ENCODE peak calls at places on chromosomes 2 and 18, in six cellular contexts. M is effector memory CD4-positive, alpha-beta T cell; O is PC-9; G is ovary; Z is A549; Q is HepG2. R is an unnamed sample.

GRCh38 chr2:11343626-11344341 is 652 bp downstream of the ROCK2 start:
- DNase-seq in O (peak; percentile 41), G (peak; percentile 57), Z (peak; percentile 36), Q (peak; percentile 85), M (no peak), R (peak; percentile 52)

GRCh38 chr2:21452678-21453077 is 328.9 kb downstream of the TDRD15 start:
- DNase-seq in Z (no peak), O (no peak), G (no peak), M (no peak), Q (no peak), R (no peak)

GRCh38 chr2:73971722-73972121 is 13.0 kb upstream of the TET3 start:
- DNase-seq in O (no peak), Z (no peak), M (no peak), Q (no peak), G (no peak), R (no peak)

GRCh38 chr2:223196331-223196730 is 144.3 kb downstream of the KCNE4 start:
- DNase-seq in Q (no peak), G (no peak), M (no peak), Z (no peak), O (no peak), R (no peak)

GRCh38 chr18:70422061-70422965 is 133.5 kb downstream of the SOCS6 start:
- DNase-seq in Q (peak; percentile 35), O (peak; percentile 82), Z (peak; percentile 67), G (peak; percentile 19), M (no peak), R (peak; percentile 92)

GRCh38 chr2:10960606-10961489 is 49.1 kb downstream of the KCNF1 start:
- DNase-seq in Q (no peak), G (no peak), M (no peak), Z (no peak), O (no peak), R (no peak)

GRCh38 chr2:233179848-233180368 is 71.6 kb upstream of the ATG16L1 start:
- DNase-seq in O (no peak), Q (no peak), Z (no peak), M (no peak), G (no peak), R (no peak)

GRCh38 chr2:127659408-127660290 is 13.7 kb downstream of the GPR17 start:
- DNase-seq in Q (no peak), O (no peak), G (no peak), Z (no peak), M (no peak), R (no peak)

GRCh38 chr2:171811229-171811628 is 82.8 kb downstream of the SLC25A12 start:
- DNase-seq in G (no peak), O (no peak), Q (peak; percentile 26), Z (peak; percentile 10), M (no peak), R (no peak)

GRCh38 chr2:219627105-219628100 is at the start of gene SLC4A3:
- DNase-seq in Q (no peak), G (peak; percentile 69), M (no peak), Z (peak; percentile 53), O (peak; percentile 38), R (no peak)

GRCh38 chr2:58137221-58137620 is 90.6 kb downstream of the VRK2 start:
- DNase-seq in M (no peak), Q (no peak), Z (no peak), O (no peak), G (no peak), R (no peak)

GRCh38 chr2:33909945-33910344 is 310.8 kb upstream of the FAM98A start:
- DNase-seq in O (no peak), Q (peak; percentile 6), M (no peak), G (no peak), Z (no peak), R (no peak)

DNA sequence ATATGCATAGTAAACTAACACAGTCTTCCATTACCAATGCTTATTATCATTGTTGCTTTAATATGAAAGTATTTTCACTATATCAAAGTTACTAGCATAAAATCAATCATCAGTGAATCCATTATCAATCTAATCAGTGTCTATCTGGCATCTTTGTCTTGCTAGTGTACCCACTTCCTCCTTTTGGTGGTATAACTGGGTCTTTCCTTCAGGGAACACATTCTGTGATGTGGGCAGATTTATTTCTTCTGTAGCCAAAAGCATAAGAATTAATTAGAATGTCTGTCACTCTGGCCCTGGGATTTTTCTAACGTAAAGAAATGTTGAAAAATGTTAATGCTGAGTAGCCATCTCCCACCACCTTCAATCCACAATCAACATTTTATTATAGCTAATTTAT is 155.8 kb upstream of the VWC2L start:
- DNase-seq in Z (no peak), Q (no peak), G (no peak), M (no peak), O (no peak), R (no peak)
- H3K4me3 ChIP-seq in Z (no peak overlapping the region), Q (no peak overlapping the region), G (no peak overlapping the region), M (no peak overlapping the region), O (no peak overlapping the region), R (no peak overlapping the region)

DNA sequence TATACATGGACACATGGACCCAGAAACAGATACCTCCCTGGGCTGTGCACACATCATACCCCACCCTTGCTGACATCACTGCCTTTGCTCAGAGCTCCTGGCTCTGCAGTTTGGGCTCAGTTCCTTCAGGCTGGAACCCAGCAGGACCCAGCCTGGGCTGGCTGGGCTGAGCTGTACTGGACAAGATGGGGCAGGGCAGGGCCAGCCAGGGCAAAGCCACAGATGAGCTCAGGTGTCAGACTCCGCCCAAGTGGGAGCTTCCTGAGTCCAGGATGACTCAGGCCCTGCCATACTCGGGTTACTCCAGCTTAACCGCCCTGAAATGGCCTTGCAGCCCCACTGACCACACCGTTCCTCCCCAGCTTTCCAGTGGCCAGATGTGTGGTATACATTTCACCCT is 284.9 kb downstream of the OSR1 start:
- DNase-seq in O (peak; percentile 84), Z (peak; percentile 59), G (no peak), Q (peak; percentile 51), M (no peak), R (no peak)
- H3K27ac ChIP-seq in O (no peak overlapping the region), Z (peak overlapping the region; percentile 73), G (no peak overlapping the region), Q (no peak overlapping the region), M (no peak overlapping the region), R (no peak overlapping the region)

GRCh38 chr2:5690231-5690630 is 2.0 kb upstream of the SOX11 start:
- DNase-seq in G (no peak), Q (no peak), O (no peak), M (no peak), Z (no peak), R (no peak)
- H3K4me3 ChIP-seq in G (no peak overlapping the region), Q (no peak overlapping the region), O (no peak overlapping the region), M (no peak overlapping the region), Z (no peak overlapping the region), R (no peak overlapping the region)

DNA sequence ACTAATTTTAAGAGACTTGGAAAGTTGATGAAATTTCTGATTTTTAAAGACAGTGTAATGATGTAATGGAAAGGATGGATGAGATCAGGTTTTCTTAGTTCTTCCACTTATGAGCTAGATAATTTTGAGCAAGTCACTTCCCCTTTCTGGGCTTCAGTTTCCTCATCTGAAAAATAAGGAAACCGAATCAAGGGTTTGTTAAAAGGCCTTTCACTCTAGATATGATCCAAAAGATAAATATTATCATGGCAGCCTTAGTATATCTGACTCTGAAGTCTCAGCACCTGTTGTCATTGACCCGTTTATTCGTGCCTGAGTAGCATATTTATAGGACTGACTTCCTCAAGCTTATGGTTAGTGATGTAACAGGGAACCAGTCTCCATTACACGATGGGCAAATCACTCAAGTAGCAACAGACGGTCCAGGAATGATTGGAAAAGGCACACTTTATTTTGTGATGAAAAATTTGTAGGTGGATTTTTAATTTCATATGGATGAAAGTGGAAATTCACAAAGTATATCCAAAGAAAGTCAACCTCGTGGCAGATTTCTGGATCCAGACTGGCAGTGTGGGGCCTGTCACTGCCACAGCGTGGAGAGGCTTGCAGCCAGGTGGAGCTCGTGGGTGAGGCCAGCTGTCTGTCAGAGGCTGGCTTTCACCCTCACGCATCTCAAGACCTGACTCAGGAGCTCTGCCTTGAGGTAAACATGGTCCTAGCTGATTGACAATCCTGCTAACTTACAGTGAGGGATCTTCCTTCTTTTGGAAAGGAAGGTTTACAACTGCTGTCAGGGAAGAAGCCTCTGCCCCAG is 137.9 kb upstream of the CXCR4 start:
- DNase-seq in Q (no peak), Z (no peak), M (no peak), O (no peak), G (no peak), R (no peak)
- H3K27ac ChIP-seq in Q (no peak overlapping the region), Z (no peak overlapping the region), M (no peak overlapping the region), O (no peak overlapping the region), G (no peak overlapping the region), R (peak overlapping the region; percentile 64)

R was measured in adrenal gland.